ENCODE peak calls at places on chromosomes 12 and 14, in eight cellular contexts. S, M, D, W, H, Q, L and R are unnamed samples.

GRCh38 chr12:65490193-65490592 is 211.7 kb downstream of the MSRB3 start:
- DNase-seq in Q (no peak), M (no peak), W (no peak), S (no peak), L (no peak), H (no peak), D (no peak), R (peak; percentile 35)

GRCh38 chr12:120688527-120689071 is 1.6 kb downstream of the MLEC start:
- DNase-seq in Q (no peak), S (no peak), L (no peak), H (no peak), W (peak; percentile 52), M (no peak), D (peak; percentile 33), R (peak; percentile 47)

GRCh38 chr14:100160534-100160916 is 1.1 kb upstream of the DEGS2 start:
- DNase-seq in Q (no peak), D (no peak), W (no peak), S (no peak), H (no peak), M (no peak), L (no peak), R (no peak)

GRCh38 chr12:114668151-114668891 is 15.7 kb downstream of the TBX3 start:
- DNase-seq in L (no peak), D (peak; percentile 84), H (peak; percentile 61), M (peak; percentile 84), S (peak; percentile 73), Q (peak; percentile 85), W (peak; percentile 87), R (peak; percentile 98)

GRCh38 chr12:121860257-121860656 is 1.6 kb upstream of the HPD start:
- DNase-seq in M (no peak), W (no peak), D (no peak), H (no peak), L (no peak), S (no peak), Q (no peak), R (no peak)

GRCh38 chr14:73008501-73008900 is 18.4 kb downstream of the ZFYVE1 start:
- DNase-seq in D (peak; percentile 75), W (peak; percentile 61), M (no peak), S (no peak), H (no peak), L (no peak), Q (no peak), R (no peak)

GRCh38 chr14:67187826-67188225 is 1.4 kb upstream of the GARIN2 start:
- DNase-seq in D (peak; percentile 37), S (no peak), W (peak; percentile 47), H (peak; percentile 85), M (no peak), L (no peak), Q (no peak), R (peak; percentile 98)

GRCh38 chr12:46164186-46164585 is 104.7 kb downstream of the SLC38A1 start:
- DNase-seq in W (no peak), Q (no peak), H (no peak), S (no peak), L (no peak), M (no peak), D (no peak), R (no peak)

GRCh38 chr12:29921307-29921706 is 137.6 kb upstream of the TMTC1 start:
- DNase-seq in S (no peak), Q (no peak), L (no peak), M (no peak), W (peak; percentile 57), H (peak; percentile 21), D (peak; percentile 23), R (peak; percentile 69)

GRCh38 chr14:89407856-89408255 is 9.2 kb downstream of the FOXN3 start:
- DNase-seq in M (no peak), L (no peak), Q (no peak), D (peak; percentile 23), W (no peak), H (no peak), S (no peak), R (no peak)

GRCh38 chr12:58888131-58888783 is 32.0 kb downstream of the LRIG3 start:
- DNase-seq in Q (no peak), M (no peak), H (no peak), W (peak; percentile 77), L (peak; percentile 72), D (peak; percentile 80), S (no peak), R (no peak)

GRCh38 chr12:51351913-51352532 is 5.5 kb upstream of the CELA1 start:
- DNase-seq in W (peak; percentile 69), Q (no peak), D (peak; percentile 60), H (peak; percentile 27), M (no peak), S (peak; percentile 49), L (no peak), R (peak; percentile 53)

GRCh38 chr12:72468505-72468904 is 196.3 kb downstream of the TRHDE start:
- DNase-seq in W (no peak), L (no peak), S (no peak), Q (no peak), H (no peak), M (no peak), D (no peak), R (no peak)

GRCh38 chr12:54662028-54662427 is 13.9 kb upstream of the DCD start:
- DNase-seq in M (no peak), S (no peak), L (no peak), H (no peak), W (no peak), D (no peak), Q (no peak), R (no peak)

GRCh38 chr12:52081263-52081733 is 1.8 kb downstream of the SMIM41 start:
- DNase-seq in H (no peak), L (no peak), Q (no peak), S (no peak), D (peak; percentile 33), W (no peak), M (no peak), R (no peak)

GRCh38 chr14:38078393-38078792 is 129.3 kb upstream of the SSTR1 start:
- DNase-seq in W (no peak), H (no peak), D (no peak), Q (peak; percentile 14), S (peak; percentile 51), M (no peak), L (no peak), R (peak; percentile 17)

GRCh38 chr12:130619378-130619970 is 96.6 kb downstream of the RIMBP2 start:
- DNase-seq in S (no peak), H (no peak), L (no peak), M (no peak), Q (no peak), W (no peak), D (no peak), R (no peak)

GRCh38 chr14:55200646-55201045 is 9.3 kb upstream of the DLGAP5 start:
- DNase-seq in S (no peak), L (no peak), H (no peak), M (no peak), D (no peak), Q (no peak), W (no peak), R (no peak)

GRCh38 chr12:90428474-90428873 is 526.5 kb downstream of the CCER1 start:
- DNase-seq in W (no peak), S (no peak), D (peak; percentile 49), M (no peak), L (no peak), H (no peak), Q (no peak), R (no peak)

GRCh38 chr12:92472198-92472597 is 230.6 kb upstream of the PLEKHG7 start:
- DNase-seq in D (peak; percentile 76), S (no peak), Q (no peak), M (no peak), H (no peak), L (no peak), W (no peak), R (no peak)

GRCh38 chr12:108768591-108769500 is 37.5 kb upstream of the CORO1C start:
- DNase-seq in W (no peak), L (peak; percentile 74), M (peak; percentile 35), H (peak; percentile 63), S (peak; percentile 82), Q (no peak), D (no peak), R (no peak)

GRCh38 chr12:11621797-11622423 is 27.6 kb upstream of the ETV6 start:
- DNase-seq in M (no peak), Q (no peak), S (no peak), H (no peak), W (peak; percentile 21), D (no peak), L (no peak), R (peak; percentile 6)

GRCh38 chr12:29026419-29026818 is 122.7 kb upstream of the FAR2 start:
- DNase-seq in W (no peak), M (no peak), Q (no peak), S (no peak), H (no peak), D (no peak), L (no peak), R (peak; percentile 28)

GRCh38 chr14:104885031-104885972 is 20.2 kb downstream of the CEP170B start:
- DNase-seq in S (peak; percentile 44), Q (peak; percentile 13), D (no peak), M (no peak), H (no peak), L (no peak), W (no peak), R (no peak)

GRCh38 chr12:71848212-71848611 is 8.7 kb downstream of the TBC1D15 start:
- DNase-seq in L (no peak), H (no peak), S (no peak), Q (no peak), W (peak; percentile 18), M (no peak), D (no peak), R (peak; percentile 35)

GRCh38 chr12:124736115-124737039 is 127.3 kb downstream of the SCARB1 start:
- DNase-seq in W (no peak), H (no peak), L (no peak), Q (no peak), S (no peak), D (no peak), M (no peak), R (no peak)

GRCh38 chr14:26917086-26917485 is 319.3 kb upstream of the NOVA1 start:
- DNase-seq in W (peak; percentile 95), S (no peak), M (no peak), D (peak; percentile 78), L (no peak), Q (no peak), H (no peak), R (peak; percentile 45)

GRCh38 chr12:15863984-15864383 is 18.2 kb upstream of the STRAP start:
- DNase-seq in L (no peak), M (no peak), Q (no peak), H (no peak), S (no peak), D (no peak), W (no peak), R (no peak)
- H3K4me3 ChIP-seq in L (no peak overlapping the region), M (no peak overlapping the region), Q (no peak overlapping the region), H (no peak overlapping the region), S (no peak overlapping the region), D (no peak overlapping the region), W (no peak overlapping the region), R (no peak overlapping the region)

GRCh38 chr14:28773917-28774691 is 7.5 kb downstream of the FOXG1 start:
- DNase-seq in L (no peak), H (no peak), D (peak; percentile 55), W (peak; percentile 66), S (no peak), Q (no peak), M (peak; percentile 56), R (no peak)
- H3K4me3 ChIP-seq in L (no peak overlapping the region), H (no peak overlapping the region), D (no peak overlapping the region), W (no peak overlapping the region), S (no peak overlapping the region), Q (no peak overlapping the region), M (no peak overlapping the region), R (no peak overlapping the region)

GRCh38 chr14:68269136-68269535 is 449.6 kb downstream of the RAD51B start:
- DNase-seq in H (no peak), L (no peak), M (no peak), Q (no peak), D (no peak), S (no peak), W (no peak), R (no peak)
- H3K4me3 ChIP-seq in H (no peak overlapping the region), L (no peak overlapping the region), M (no peak overlapping the region), Q (no peak overlapping the region), D (no peak overlapping the region), S (no peak overlapping the region), W (no peak overlapping the region), R (no peak overlapping the region)

GRCh38 chr12:31897791-31898503 is 61.3 kb upstream of the RESF1 start:
- DNase-seq in M (peak; percentile 19), Q (peak; percentile 16), S (peak; percentile 55), H (peak; percentile 19), L (no peak), D (no peak), W (peak; percentile 5), R (no peak)
- H3K4me3 ChIP-seq in M (no peak overlapping the region), Q (no peak overlapping the region), S (no peak overlapping the region), H (no peak overlapping the region), L (no peak overlapping the region), D (no peak overlapping the region), W (no peak overlapping the region), R (no peak overlapping the region)